ENCODE peak calls at places on chromosome 18, in seven cellular contexts. One of them, this sample, is unnamed.

GRCh38 chr18:12657849-12658829 is at the start of gene SPIRE1:
- DNase-seq in prostate gland: peak; percentile 67
- DNase-seq in left ventricle myocardium inferior: peak; percentile 82
- DNase-seq in glutamatergic neuron: peak; percentile 77
- DNase-seq in WTC11: peak; percentile 70
- DNase-seq in GM10248: peak; percentile 78
- DNase-seq in lower lobe of right lung: peak; percentile 86
- DNase-seq in this sample: peak; percentile 65

GRCh38 chr18:39188278-39188677 is 1622.7 kb upstream of the CELF4 start:
- DNase-seq in prostate gland: no peak
- DNase-seq in left ventricle myocardium inferior: no peak
- DNase-seq in glutamatergic neuron: no peak
- DNase-seq in WTC11: no peak
- DNase-seq in GM10248: no peak
- DNase-seq in lower lobe of right lung: no peak
- DNase-seq in this sample: no peak

GRCh38 chr18:46469186-46469915 is 187.7 kb downstream of the LOXHD1 start:
- DNase-seq in prostate gland: peak; percentile 88
- DNase-seq in left ventricle myocardium inferior: no peak
- DNase-seq in glutamatergic neuron: no peak
- DNase-seq in WTC11: no peak
- DNase-seq in GM10248: no peak
- DNase-seq in lower lobe of right lung: no peak
- DNase-seq in this sample: no peak

GRCh38 chr18:60024345-60024744 is 124.5 kb downstream of the PMAIP1 start:
- DNase-seq in prostate gland: no peak
- DNase-seq in left ventricle myocardium inferior: no peak
- DNase-seq in glutamatergic neuron: no peak
- DNase-seq in WTC11: no peak
- DNase-seq in GM10248: no peak
- DNase-seq in lower lobe of right lung: no peak
- DNase-seq in this sample: no peak

GRCh38 chr18:7890078-7890477 is 323.0 kb downstream of the PTPRM start:
- DNase-seq in prostate gland: no peak
- DNase-seq in left ventricle myocardium inferior: no peak
- DNase-seq in glutamatergic neuron: no peak
- DNase-seq in WTC11: no peak
- DNase-seq in GM10248: no peak
- DNase-seq in lower lobe of right lung: no peak
- DNase-seq in this sample: no peak

GRCh38 chr18:59459352-59460059 is 100.4 kb upstream of the LMAN1 start:
- DNase-seq in prostate gland: no peak
- DNase-seq in left ventricle myocardium inferior: no peak
- DNase-seq in glutamatergic neuron: no peak
- DNase-seq in WTC11: no peak
- DNase-seq in GM10248: peak; percentile 40
- DNase-seq in lower lobe of right lung: no peak
- DNase-seq in this sample: no peak

GRCh38 chr18:78092901-78093300 is 843.3 kb downstream of the GALR1 start:
- DNase-seq in prostate gland: no peak
- DNase-seq in left ventricle myocardium inferior: no peak
- DNase-seq in glutamatergic neuron: no peak
- DNase-seq in WTC11: no peak
- DNase-seq in GM10248: no peak
- DNase-seq in lower lobe of right lung: no peak
- DNase-seq in this sample: no peak

GRCh38 chr18:41938445-41938844 is 16.6 kb upstream of the PIK3C3 start:
- DNase-seq in prostate gland: no peak
- DNase-seq in left ventricle myocardium inferior: no peak
- DNase-seq in glutamatergic neuron: no peak
- DNase-seq in WTC11: no peak
- DNase-seq in GM10248: no peak
- DNase-seq in lower lobe of right lung: no peak
- DNase-seq in this sample: no peak

GRCh38 chr18:78136986-78137385 is 842.6 kb upstream of the SALL3 start:
- DNase-seq in prostate gland: no peak
- DNase-seq in left ventricle myocardium inferior: no peak
- DNase-seq in glutamatergic neuron: no peak
- DNase-seq in WTC11: no peak
- DNase-seq in GM10248: no peak
- DNase-seq in lower lobe of right lung: no peak
- DNase-seq in this sample: no peak

GRCh38 chr18:60044290-60045006 is 144.7 kb downstream of the PMAIP1 start:
- DNase-seq in prostate gland: no peak
- DNase-seq in left ventricle myocardium inferior: no peak
- DNase-seq in glutamatergic neuron: no peak
- DNase-seq in WTC11: no peak
- DNase-seq in GM10248: no peak
- DNase-seq in lower lobe of right lung: no peak
- DNase-seq in this sample: no peak

GRCh38 chr18:44039826-44040225 is 640.9 kb upstream of the SETBP1 start:
- DNase-seq in prostate gland: no peak
- DNase-seq in left ventricle myocardium inferior: no peak
- DNase-seq in glutamatergic neuron: no peak
- DNase-seq in WTC11: no peak
- DNase-seq in GM10248: no peak
- DNase-seq in lower lobe of right lung: no peak
- DNase-seq in this sample: no peak

GRCh38 chr18:37539236-37539635 is 26.4 kb downstream of the CELF4 start:
- DNase-seq in prostate gland: no peak
- DNase-seq in left ventricle myocardium inferior: no peak
- DNase-seq in glutamatergic neuron: no peak
- DNase-seq in WTC11: no peak
- DNase-seq in GM10248: no peak
- DNase-seq in lower lobe of right lung: no peak
- DNase-seq in this sample: no peak

GRCh38 chr18:21191596-21192307 is 50.3 kb upstream of the GREB1L start:
- DNase-seq in prostate gland: peak; percentile 37
- DNase-seq in left ventricle myocardium inferior: peak; percentile 36
- DNase-seq in glutamatergic neuron: peak; percentile 80
- DNase-seq in WTC11: peak; percentile 71
- DNase-seq in GM10248: no peak
- DNase-seq in lower lobe of right lung: peak; percentile 61
- DNase-seq in this sample: peak; percentile 37

GRCh38 chr18:4134691-4135090 is 320.4 kb downstream of the DLGAP1 start:
- DNase-seq in prostate gland: no peak
- DNase-seq in left ventricle myocardium inferior: no peak
- DNase-seq in glutamatergic neuron: no peak
- DNase-seq in WTC11: no peak
- DNase-seq in GM10248: no peak
- DNase-seq in lower lobe of right lung: no peak
- DNase-seq in this sample: no peak

GRCh38 chr18:22370414-22370813 is 47.3 kb downstream of the CTAGE1 start:
- DNase-seq in prostate gland: no peak
- DNase-seq in left ventricle myocardium inferior: no peak
- DNase-seq in glutamatergic neuron: no peak
- DNase-seq in WTC11: no peak
- DNase-seq in GM10248: no peak
- DNase-seq in lower lobe of right lung: no peak
- DNase-seq in this sample: no peak

GRCh38 chr18:64333584-64333983 is 184.7 kb upstream of the LINC00305 start:
- DNase-seq in prostate gland: no peak
- DNase-seq in left ventricle myocardium inferior: no peak
- DNase-seq in glutamatergic neuron: no peak
- DNase-seq in WTC11: no peak
- DNase-seq in GM10248: no peak
- DNase-seq in lower lobe of right lung: no peak
- DNase-seq in this sample: no peak

GRCh38 chr18:12552884-12553242 is 105.0 kb downstream of the SPIRE1 start:
- DNase-seq in prostate gland: no peak
- DNase-seq in left ventricle myocardium inferior: no peak
- DNase-seq in glutamatergic neuron: no peak
- DNase-seq in WTC11: no peak
- DNase-seq in GM10248: no peak
- DNase-seq in lower lobe of right lung: no peak
- DNase-seq in this sample: no peak

GRCh38 chr18:24413148-24413547 is 13.3 kb upstream of the IMPACT start:
- DNase-seq in prostate gland: no peak
- DNase-seq in left ventricle myocardium inferior: no peak
- DNase-seq in glutamatergic neuron: peak; percentile 30
- DNase-seq in WTC11: peak; percentile 58
- DNase-seq in GM10248: no peak
- DNase-seq in lower lobe of right lung: no peak
- DNase-seq in this sample: peak; percentile 62

GRCh38 chr18:80250740-80251364 is 3.5 kb upstream of the PARD6G start:
- DNase-seq in prostate gland: no peak
- DNase-seq in left ventricle myocardium inferior: no peak
- DNase-seq in glutamatergic neuron: no peak
- DNase-seq in WTC11: no peak
- DNase-seq in GM10248: no peak
- DNase-seq in lower lobe of right lung: no peak
- DNase-seq in this sample: no peak

DNA sequence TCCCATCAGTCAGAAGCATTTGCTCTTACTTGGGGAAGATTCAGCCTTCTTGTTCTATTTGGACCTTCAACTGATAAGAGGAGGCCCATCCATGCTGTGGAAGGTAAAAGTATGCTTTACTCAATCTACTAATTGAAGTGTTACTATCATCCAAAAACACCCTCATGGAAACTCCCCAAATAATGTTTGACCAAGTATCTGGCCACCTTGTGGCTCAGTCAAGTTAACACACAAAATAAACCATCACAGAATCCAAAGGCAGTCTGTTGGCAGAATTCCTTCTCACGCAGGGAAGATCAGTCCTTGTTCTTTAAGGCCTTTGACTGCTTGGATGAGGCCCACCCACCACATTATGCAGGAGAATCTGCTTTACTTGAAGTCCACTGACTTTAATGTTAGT is 531.2 kb upstream of the SMIM21 start:
- DNase-seq in prostate gland: no peak
- DNase-seq in left ventricle myocardium inferior: no peak
- DNase-seq in glutamatergic neuron: no peak
- DNase-seq in WTC11: no peak
- DNase-seq in GM10248: no peak
- DNase-seq in lower lobe of right lung: no peak
- DNase-seq in this sample: no peak
- TF ChIP-seq CTCF in prostate gland: no peak
- TF ChIP-seq CTCF in left ventricle myocardium inferior: no peak
- TF ChIP-seq CTCF in glutamatergic neuron: no peak
- TF ChIP-seq CTCF in WTC11: no peak
- TF ChIP-seq CTCF in GM10248: no peak
- TF ChIP-seq CTCF in lower lobe of right lung: no peak
- TF ChIP-seq CTCF in this sample: no peak

GRCh38 chr18:50855976-50856772 is 22.7 kb upstream of the ME2 start:
- DNase-seq in prostate gland: no peak
- DNase-seq in left ventricle myocardium inferior: no peak
- DNase-seq in glutamatergic neuron: no peak
- DNase-seq in WTC11: no peak
- DNase-seq in GM10248: no peak
- DNase-seq in lower lobe of right lung: no peak
- DNase-seq in this sample: no peak

GRCh38 chr18:50853863-50854271 is 25.1 kb upstream of the ME2 start:
- DNase-seq in prostate gland: no peak
- DNase-seq in left ventricle myocardium inferior: no peak
- DNase-seq in glutamatergic neuron: no peak
- DNase-seq in WTC11: no peak
- DNase-seq in GM10248: no peak
- DNase-seq in lower lobe of right lung: peak; percentile 58
- DNase-seq in this sample: no peak

GRCh38 chr18:50861617-50862016 is 17.3 kb upstream of the ME2 start:
- DNase-seq in prostate gland: no peak
- DNase-seq in left ventricle myocardium inferior: no peak
- DNase-seq in glutamatergic neuron: no peak
- DNase-seq in WTC11: no peak
- DNase-seq in GM10248: no peak
- DNase-seq in lower lobe of right lung: no peak
- DNase-seq in this sample: no peak

GRCh38 chr18:50859793-50860192 is 19.1 kb upstream of the ME2 start:
- DNase-seq in prostate gland: no peak
- DNase-seq in left ventricle myocardium inferior: no peak
- DNase-seq in glutamatergic neuron: no peak
- DNase-seq in WTC11: no peak
- DNase-seq in GM10248: no peak
- DNase-seq in lower lobe of right lung: no peak
- DNase-seq in this sample: no peak

DNA sequence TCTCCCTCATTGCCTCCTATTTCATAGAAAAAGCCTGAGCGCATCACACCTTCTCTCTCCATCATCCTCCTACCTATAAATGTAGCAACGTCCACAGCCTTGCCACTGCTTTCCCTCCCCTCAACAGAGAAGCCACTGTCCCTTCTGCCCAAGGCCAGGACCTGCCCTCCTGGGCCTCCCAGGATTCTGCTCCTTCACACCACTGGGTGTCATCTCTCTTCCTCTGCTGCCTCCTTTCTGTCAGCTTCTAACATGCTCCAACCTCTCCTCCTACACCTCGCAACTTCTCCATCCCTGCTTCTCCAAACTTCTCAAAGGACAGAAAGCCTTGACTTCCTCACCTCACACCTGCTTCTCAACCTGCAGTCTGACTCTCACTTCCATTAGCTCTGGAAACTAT is 21.2 kb upstream of the ME2 start:
- DNase-seq in prostate gland: no peak
- DNase-seq in left ventricle myocardium inferior: no peak
- DNase-seq in glutamatergic neuron: no peak
- DNase-seq in WTC11: no peak
- DNase-seq in GM10248: no peak
- DNase-seq in lower lobe of right lung: no peak
- DNase-seq in this sample: no peak
- TF ChIP-seq CTCF in prostate gland: no peak
- TF ChIP-seq CTCF in left ventricle myocardium inferior: no peak
- TF ChIP-seq CTCF in glutamatergic neuron: no peak
- TF ChIP-seq CTCF in WTC11: no peak
- TF ChIP-seq CTCF in GM10248: no peak
- TF ChIP-seq CTCF in lower lobe of right lung: no peak
- TF ChIP-seq CTCF in this sample: no peak

GRCh38 chr18:76442413-76443171 is 52.5 kb downstream of the ZNF516 start:
- DNase-seq in prostate gland: no peak
- DNase-seq in left ventricle myocardium inferior: no peak
- DNase-seq in glutamatergic neuron: no peak
- DNase-seq in WTC11: no peak
- DNase-seq in GM10248: no peak
- DNase-seq in lower lobe of right lung: no peak
- DNase-seq in this sample: no peak
- TF ChIP-seq CTCF in prostate gland: no peak
- TF ChIP-seq CTCF in left ventricle myocardium inferior: no peak
- TF ChIP-seq CTCF in glutamatergic neuron: no peak
- TF ChIP-seq CTCF in WTC11: no peak
- TF ChIP-seq CTCF in GM10248: no peak
- TF ChIP-seq CTCF in lower lobe of right lung: no peak
- TF ChIP-seq CTCF in this sample: no peak

GRCh38 chr18:28777756-28778155 is 600.8 kb upstream of the CDH2 start:
- DNase-seq in prostate gland: no peak
- DNase-seq in left ventricle myocardium inferior: no peak
- DNase-seq in glutamatergic neuron: no peak
- DNase-seq in WTC11: no peak
- DNase-seq in GM10248: no peak
- DNase-seq in lower lobe of right lung: no peak
- DNase-seq in this sample: no peak

GRCh38 chr18:28781616-28782362 is 604.9 kb upstream of the CDH2 start:
- DNase-seq in prostate gland: no peak
- DNase-seq in left ventricle myocardium inferior: no peak
- DNase-seq in glutamatergic neuron: no peak
- DNase-seq in WTC11: no peak
- DNase-seq in GM10248: no peak
- DNase-seq in lower lobe of right lung: no peak
- DNase-seq in this sample: no peak

DNA sequence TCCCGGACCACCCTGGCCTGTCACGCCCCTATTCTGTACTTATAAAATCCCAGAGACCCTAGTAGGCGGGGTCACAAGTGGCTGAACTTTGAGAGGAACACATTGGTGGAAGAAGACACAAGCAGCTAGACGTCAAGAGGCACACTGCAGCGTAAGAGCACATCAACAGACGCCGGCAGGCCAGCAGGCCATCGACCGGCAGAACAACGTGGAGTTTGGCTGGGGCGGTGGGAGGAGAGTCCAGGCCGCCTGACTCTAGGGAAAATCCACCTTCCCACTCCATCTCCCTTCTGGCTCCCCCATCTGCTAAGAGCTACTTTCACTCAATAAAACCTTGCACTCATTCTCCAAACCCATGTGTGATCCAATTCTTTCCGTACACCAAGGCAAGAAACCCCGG is 601.8 kb upstream of the CDH2 start:
- DNase-seq in prostate gland: no peak
- DNase-seq in left ventricle myocardium inferior: no peak
- DNase-seq in glutamatergic neuron: peak; percentile 69
- DNase-seq in WTC11: no peak
- DNase-seq in GM10248: no peak
- DNase-seq in lower lobe of right lung: no peak
- DNase-seq in this sample: no peak
- TF ChIP-seq CTCF in prostate gland: no peak
- TF ChIP-seq CTCF in left ventricle myocardium inferior: no peak
- TF ChIP-seq CTCF in glutamatergic neuron: no peak
- TF ChIP-seq CTCF in WTC11: no peak
- TF ChIP-seq CTCF in GM10248: no peak
- TF ChIP-seq CTCF in lower lobe of right lung: no peak
- TF ChIP-seq CTCF in this sample: no peak

This sample was measured in mucosa of descending colon.